ENCODE peak calls at places on chromosomes 7 and 10, in nine cellular contexts. S, T, W, Q, K, N, O, Z and C are unnamed samples.

GRCh38 chr7:1553513-1554210 is 2.3 kb downstream of the TMEM184A start:
- DNase-seq in S (no peak), T (no peak), W (peak), Q (no peak), K (no peak), N (no peak), O (no peak), Z (no peak), C (no peak)

GRCh38 chr10:2679646-2680045 is 387.7 kb upstream of the PFKP start:
- DNase-seq in S (no peak), T (no peak), W (no peak), Q (no peak), K (no peak), N (no peak), O (no peak), Z (no peak), C (no peak)

GRCh38 chr10:18501198-18501597 is 150.2 kb downstream of the NSUN6 start:
- DNase-seq in S (no peak), T (no peak), W (no peak), Q (no peak), K (no peak), N (no peak), O (peak), Z (peak), C (no peak)

GRCh38 chr7:51973942-51974341 is 657.3 kb upstream of the COBL start:
- DNase-seq in S (no peak), T (no peak), W (no peak), Q (no peak), K (no peak), N (no peak), O (no peak), Z (no peak), C (no peak)

GRCh38 chr10:86953747-86954680 is 3.4 kb downstream of the MMRN2 start:
- DNase-seq in S (peak), T (no peak), W (peak), Q (peak), K (no peak), N (no peak), O (no peak), Z (no peak), C (peak)

GRCh38 chr10:80633910-80634309 is 96.2 kb downstream of the SH2D4B start:
- DNase-seq in S (no peak), T (no peak), W (no peak), Q (no peak), K (no peak), N (no peak), O (no peak), Z (no peak), C (no peak)

GRCh38 chr10:23344251-23344841 is at the start of gene C10orf67:
- DNase-seq in S (no peak), T (no peak), W (peak), Q (peak), K (no peak), N (peak), O (no peak), Z (peak), C (peak)

GRCh38 chr10:14562615-14563214 is 212.0 kb downstream of the FAM107B start:
- DNase-seq in S (no peak), T (no peak), W (no peak), Q (no peak), K (no peak), N (no peak), O (no peak), Z (no peak), C (no peak)